ENCODE peak calls at places on chromosomes 3 and 15, in nine cellular contexts. G is body of pancreas; N is psoas muscle; F is ascending aorta; J is fibroblast of lung; W is CD8-positive, alpha-beta memory T cell; D is Karpas-422; E is H1; T is WERI-Rb-1. A is an unnamed sample.

GRCh38 chr15:48718646-48719045 is 73.1 kb upstream of the FBN1 start:
- DNase-seq in T (no peak), E (no peak), D (peak; percentile 24), W (no peak), J (no peak), F (no peak), N (peak; percentile 55), G (no peak), A (no peak)

GRCh38 chr15:73908822-73909122 is 17.5 kb upstream of the LOXL1 start:
- DNase-seq in G (no peak), F (no peak), E (no peak), D (no peak), N (no peak), T (no peak), J (no peak), W (no peak), A (no peak)

GRCh38 chr15:82139823-82140268 is 94.0 kb upstream of the MEX3B start:
- DNase-seq in E (no peak), W (peak; percentile 4), T (no peak), J (peak; percentile 72), G (no peak), N (no peak), F (no peak), D (peak; percentile 82), A (no peak)

GRCh38 chr15:53072077-53072476 is 281.9 kb upstream of the ONECUT1 start:
- DNase-seq in T (peak; percentile 44), W (no peak), F (no peak), J (peak; percentile 21), E (peak; percentile 77), D (peak; percentile 78), G (peak; percentile 95), N (no peak), A (no peak)

GRCh38 chr3:127689266-127689860 is 16.6 kb downstream of the ABTB1 start:
- DNase-seq in W (no peak), D (no peak), E (no peak), F (peak; percentile 60), N (peak; percentile 48), J (no peak), G (peak; percentile 6), T (no peak), A (no peak)

GRCh38 chr3:150078983-150079739 is 108.5 kb upstream of the PFN2 start:
- DNase-seq in W (no peak), E (no peak), N (no peak), F (no peak), D (peak; percentile 46), T (no peak), J (peak; percentile 87), G (no peak), A (peak; percentile 16)

GRCh38 chr3:99875573-99875924 is 57.9 kb downstream of the CMSS1 start:
- DNase-seq in J (peak; percentile 87), T (no peak), E (no peak), N (no peak), F (no peak), G (no peak), W (no peak), D (no peak), A (no peak)

GRCh38 chr3:37736632-37737031 is 125.0 kb upstream of the CTDSPL start:
- DNase-seq in N (no peak), D (peak; percentile 59), F (no peak), J (peak; percentile 23), G (no peak), W (no peak), E (no peak), T (no peak), A (no peak)

GRCh38 chr3:193928354-193929209 is 207.4 kb upstream of the HES1 start:
- DNase-seq in T (no peak), J (no peak), E (no peak), D (peak; percentile 53), G (no peak), N (no peak), W (no peak), F (no peak), A (no peak)

GRCh38 chr3:99468918-99469317 is 169.5 kb upstream of the COL8A1 start:
- DNase-seq in G (no peak), F (no peak), D (no peak), N (no peak), E (no peak), J (no peak), T (no peak), W (no peak), A (no peak)

GRCh38 chr3:52373676-52374075 is 57.6 kb downstream of the DNAH1 start:
- DNase-seq in W (no peak), T (no peak), G (no peak), J (no peak), D (no peak), N (no peak), F (no peak), E (no peak), A (no peak)

GRCh38 chr15:58676766-58677165 is 72.7 kb downstream of the ADAM10 start:
- DNase-seq in T (no peak), G (no peak), W (no peak), J (no peak), F (no peak), N (no peak), E (no peak), D (no peak), A (no peak)

GRCh38 chr3:71245052-71245488 is 338.5 kb downstream of the FOXP1 start:
- DNase-seq in T (no peak), N (no peak), F (peak; percentile 76), J (peak; percentile 88), E (no peak), W (no peak), D (no peak), G (no peak), A (no peak)

GRCh38 chr3:123055352-123055751 is 11.5 kb upstream of the PDIA5 start:
- DNase-seq in N (no peak), J (no peak), E (no peak), D (no peak), F (no peak), T (no peak), W (no peak), G (no peak), A (no peak)

GRCh38 chr3:96813134-96813819 is 1.1 kb upstream of the EPHA6 start:
- DNase-seq in D (no peak), J (peak; percentile 49), F (peak; percentile 70), W (peak; percentile 3), G (peak; percentile 79), N (peak; percentile 65), E (peak; percentile 70), T (peak; percentile 83), A (no peak)

GRCh38 chr15:71131601-71132357 is 16.5 kb downstream of the THSD4 start:
- DNase-seq in F (peak; percentile 7), N (no peak), J (no peak), W (no peak), E (no peak), G (no peak), D (no peak), T (no peak), A (no peak)

GRCh38 chr15:83283813-83284562 is 476 bp downstream of the BNC1 start:
- DNase-seq in W (no peak), E (no peak), D (no peak), N (no peak), F (no peak), G (no peak), T (no peak), J (peak; percentile 19), A (no peak)
- H3K27me3 ChIP-seq in W (peaks cover 8% of the 10 kb centered on the region), E (peaks cover 53% of the 10 kb centered on the region), D (peaks cover 2% of the 10 kb centered on the region), N (no peaks in the 10 kb centered on the region), F (peaks cover 12% of the 10 kb centered on the region), G (no peaks in the 10 kb centered on the region), T (peaks cover 48% of the 10 kb centered on the region), J (no peaks in the 10 kb centered on the region), A (peaks cover 18% of the 10 kb centered on the region)

GRCh38 chr3:192639987-192640386 is 87.4 kb downstream of the FGF12 start:
- DNase-seq in F (no peak), G (no peak), D (no peak), J (no peak), N (no peak), T (no peak), W (no peak), E (no peak), A (no peak)
- H3K27me3 ChIP-seq in F (no peaks in the 10 kb centered on the region), G (no peaks in the 10 kb centered on the region), D (no peaks in the 10 kb centered on the region), J (no peaks in the 10 kb centered on the region), N (no peaks in the 10 kb centered on the region), T (no peaks in the 10 kb centered on the region), W (no peaks in the 10 kb centered on the region), E (no peaks in the 10 kb centered on the region), A (no peaks in the 10 kb centered on the region)

DNA sequence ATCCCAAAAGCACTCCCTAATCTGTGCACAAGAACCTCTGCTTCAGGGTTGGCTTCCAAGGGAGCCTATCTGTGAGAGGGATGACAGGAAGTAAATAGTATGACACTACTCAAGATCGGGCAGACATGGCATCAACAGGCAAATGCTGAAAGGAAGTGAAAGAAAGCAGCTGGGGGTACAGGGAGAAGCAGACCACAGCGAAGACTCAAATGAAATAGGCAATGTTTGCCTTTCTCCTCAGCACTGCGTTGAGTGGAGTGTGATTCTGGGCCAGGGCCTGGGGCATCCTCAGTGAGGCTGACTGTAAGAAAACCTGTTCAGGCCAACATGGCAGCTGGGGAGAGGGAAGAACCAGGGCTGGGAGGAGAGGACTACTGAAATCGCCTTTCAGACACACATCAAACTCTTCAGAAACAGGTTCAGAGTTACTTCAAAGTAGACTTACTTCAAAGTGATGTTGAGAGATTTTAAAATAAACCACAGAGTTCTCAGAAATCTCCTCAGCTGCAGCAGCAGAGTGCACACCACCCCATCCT is 96.6 kb downstream of the SLC9A9 start:
- DNase-seq in N (no peak), W (peak; percentile 68), D (peak; percentile 61), J (no peak), F (no peak), G (no peak), E (no peak), T (no peak), A (no peak)
- H3K27me3 ChIP-seq in N (no peaks in the 10 kb centered on the region), W (no peaks in the 10 kb centered on the region), D (no peaks in the 10 kb centered on the region), J (no peaks in the 10 kb centered on the region), F (no peaks in the 10 kb centered on the region), G (no peaks in the 10 kb centered on the region), E (no peaks in the 10 kb centered on the region), T (no peaks in the 10 kb centered on the region), A (no peaks in the 10 kb centered on the region)

GRCh38 chr15:66142341-66142740 is 111.2 kb downstream of the MEGF11 start:
- DNase-seq in T (no peak), D (no peak), N (no peak), E (no peak), W (no peak), F (no peak), J (no peak), G (no peak), A (no peak)

GRCh38 chr15:66138096-66138783 is 115.3 kb downstream of the MEGF11 start:
- DNase-seq in W (no peak), N (no peak), F (no peak), G (peak; percentile 24), D (no peak), E (no peak), T (no peak), J (no peak), A (no peak)

GRCh38 chr15:66136948-66137347 is 116.6 kb downstream of the MEGF11 start:
- DNase-seq in D (no peak), W (no peak), F (no peak), G (no peak), T (no peak), J (no peak), N (no peak), E (no peak), A (no peak)

GRCh38 chr15:66138882-66139281 is 114.7 kb downstream of the MEGF11 start:
- DNase-seq in E (no peak), J (no peak), W (no peak), N (no peak), F (no peak), G (no peak), D (no peak), T (no peak), A (no peak)

DNA sequence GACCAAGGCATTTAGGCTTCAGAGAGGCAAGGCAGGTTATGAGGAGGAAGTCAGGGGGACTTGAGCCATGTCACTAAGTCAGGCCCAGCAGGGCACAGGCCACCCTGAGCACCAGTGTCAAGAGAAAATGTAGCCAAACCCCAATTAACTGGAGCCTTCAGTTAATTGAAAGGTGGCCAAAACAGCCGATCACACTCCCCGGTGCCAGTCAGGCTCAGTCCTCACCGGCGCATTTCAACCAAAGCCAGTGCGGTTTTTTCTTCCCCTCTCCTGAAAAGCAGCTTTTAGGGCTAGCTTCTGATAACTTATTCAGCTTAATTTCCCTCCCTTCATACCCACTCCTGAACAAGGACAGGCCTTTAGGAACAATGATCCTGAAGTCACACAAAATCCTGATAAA is 113.7 kb downstream of the MEGF11 start:
- DNase-seq in W (no peak), E (no peak), N (no peak), T (no peak), D (no peak), F (no peak), J (no peak), G (no peak), A (no peak)
- H3K27me3 ChIP-seq in W (no peaks in the 10 kb centered on the region), E (no peaks in the 10 kb centered on the region), N (no peaks in the 10 kb centered on the region), T (no peaks in the 10 kb centered on the region), D (no peaks in the 10 kb centered on the region), F (no peaks in the 10 kb centered on the region), J (peaks cover 8% of the 10 kb centered on the region), G (no peaks in the 10 kb centered on the region), A (no peaks in the 10 kb centered on the region)

A was measured in thoracic aorta.